ENCODE peak calls at places on chromosomes 5 and 9, in four cellular contexts. R, V, B and H are unnamed samples.

GRCh38 chr9:93675336-93676150 is 99.2 kb downstream of the PHF2 start:
- DNase-seq in R (no peak), V (peak), B (peak), H (no peak)

GRCh38 chr5:131710391-131710790 is 75.4 kb upstream of the RAPGEF6 start:
- DNase-seq in B (no peak), R (no peak), V (no peak), H (no peak)

GRCh38 chr9:37293664-37294524 is 128.6 kb upstream of the GRHPR start:
- DNase-seq in R (no peak), V (no peak), B (peak), H (no peak)

GRCh38 chr5:96582343-96582742 is 79.8 kb upstream of the CAST start:
- DNase-seq in V (no peak), R (no peak), B (peak), H (no peak)

GRCh38 chr9:87545858-87546257 is 48.2 kb downstream of the DAPK1 start:
- DNase-seq in B (no peak), V (no peak), R (no peak), H (no peak)

GRCh38 chr9:123414226-123414625 is 58.2 kb downstream of the CRB2 start:
- DNase-seq in V (no peak), B (no peak), R (no peak), H (no peak)

GRCh38 chr5:2135354-2135753 is 252.6 kb upstream of the IRX4 start:
- DNase-seq in R (no peak), B (no peak), V (no peak), H (no peak)

GRCh38 chr5:143177263-143177994 is 226.1 kb downstream of the NR3C1 start:
- DNase-seq in B (no peak), V (no peak), R (no peak), H (no peak)

GRCh38 chr9:107268560-107268959 is 14.5 kb upstream of the RAD23B start:
- DNase-seq in V (no peak), B (no peak), R (no peak), H (no peak)

GRCh38 chr5:100900142-100900795 is 2.8 kb downstream of the ST8SIA4 start:
- DNase-seq in B (no peak), V (peak), R (no peak), H (no peak)

GRCh38 chr5:132162945-132163344 is 64.7 kb downstream of the P4HA2 start:
- DNase-seq in B (no peak), V (no peak), R (no peak), H (no peak)

GRCh38 chr5:133952729-133953567 is 15.5 kb downstream of the C5orf15 start:
- DNase-seq in R (no peak), B (no peak), V (no peak), H (no peak)

GRCh38 chr9:99400184-99400731 is 178.2 kb downstream of the SEC61B start:
- DNase-seq in V (no peak), B (peak), R (no peak), H (no peak)

GRCh38 chr9:34457266-34458012 is 931 bp downstream of the FAM219A start:
- DNase-seq in V (peak), R (no peak), B (peak), H (peak)

GRCh38 chr5:124536333-124536732 is 210.1 kb downstream of the ZNF608 start:
- DNase-seq in B (no peak), R (peak), V (no peak), H (no peak)

GRCh38 chr9:82549174-82549821 is 513.6 kb downstream of the RASEF start:
- DNase-seq in B (no peak), R (peak), V (peak), H (no peak)

GRCh38 chr5:147234825-147235635 is at the start of gene STK32A:
- DNase-seq in V (peak), R (no peak), B (peak), H (no peak)

GRCh38 chr9:79799691-79800345 is 228.1 kb downstream of the TLE4 start:
- DNase-seq in V (no peak), B (no peak), R (peak), H (no peak)

GRCh38 chr5:133773247-133774202 is 161.2 kb upstream of the FSTL4 start:
- DNase-seq in R (no peak), V (no peak), B (no peak), H (no peak)

GRCh38 chr9:120925535-120926396 is 830 bp downstream of the TRAF1 start:
- DNase-seq in B (no peak), V (no peak), R (no peak), H (peak)

GRCh38 chr5:72387985-72388384 is 67.8 kb downstream of the PTCD2 start:
- DNase-seq in R (no peak), B (no peak), V (no peak), H (no peak)

GRCh38 chr9:109317979-109318671 is 2.7 kb downstream of the EPB41L4B start:
- DNase-seq in B (no peak), V (peak), R (no peak), H (no peak)

GRCh38 chr5:78109891-78110324 is 184.6 kb downstream of the AP3B1 start:
- DNase-seq in V (no peak), B (no peak), R (no peak), H (no peak)

GRCh38 chr5:40841068-40841805 is at the start of gene CARD6:
- DNase-seq in V (no peak), B (no peak), R (no peak), H (peak)

DNA sequence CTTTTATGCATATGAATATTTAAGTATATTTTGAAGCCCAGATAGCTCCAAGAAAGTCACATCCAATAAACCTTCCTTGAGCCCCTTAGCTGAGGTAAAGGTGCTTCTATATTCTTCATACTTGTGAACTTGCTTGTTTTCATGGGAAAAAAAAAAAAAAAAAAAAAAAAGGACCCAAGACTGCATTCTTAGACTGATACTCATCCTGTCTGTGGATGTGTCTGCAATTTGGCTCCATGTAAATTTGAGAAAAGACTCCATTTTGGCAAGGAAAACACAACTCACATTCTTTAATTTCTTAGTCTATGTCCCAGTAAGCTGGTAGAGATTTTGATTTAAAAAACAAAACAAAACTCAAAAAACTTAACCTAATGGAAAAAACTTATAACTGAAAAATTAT is 238.3 kb downstream of the FBXL17 start:
- DNase-seq in B (no peak), V (no peak), R (no peak), H (no peak)
- TF ChIP-seq FOXJ3 in B (no peak), V (no peak), R (no peak), H (no peak)

GRCh38 chr5:53035868-53036381 is 46.8 kb downstream of the ITGA2 start:
- DNase-seq in B (no peak), R (no peak), V (no peak), H (peak)
- TF ChIP-seq FOXJ3 in B (no peak), R (no peak), V (no peak), H (no peak)

DNA sequence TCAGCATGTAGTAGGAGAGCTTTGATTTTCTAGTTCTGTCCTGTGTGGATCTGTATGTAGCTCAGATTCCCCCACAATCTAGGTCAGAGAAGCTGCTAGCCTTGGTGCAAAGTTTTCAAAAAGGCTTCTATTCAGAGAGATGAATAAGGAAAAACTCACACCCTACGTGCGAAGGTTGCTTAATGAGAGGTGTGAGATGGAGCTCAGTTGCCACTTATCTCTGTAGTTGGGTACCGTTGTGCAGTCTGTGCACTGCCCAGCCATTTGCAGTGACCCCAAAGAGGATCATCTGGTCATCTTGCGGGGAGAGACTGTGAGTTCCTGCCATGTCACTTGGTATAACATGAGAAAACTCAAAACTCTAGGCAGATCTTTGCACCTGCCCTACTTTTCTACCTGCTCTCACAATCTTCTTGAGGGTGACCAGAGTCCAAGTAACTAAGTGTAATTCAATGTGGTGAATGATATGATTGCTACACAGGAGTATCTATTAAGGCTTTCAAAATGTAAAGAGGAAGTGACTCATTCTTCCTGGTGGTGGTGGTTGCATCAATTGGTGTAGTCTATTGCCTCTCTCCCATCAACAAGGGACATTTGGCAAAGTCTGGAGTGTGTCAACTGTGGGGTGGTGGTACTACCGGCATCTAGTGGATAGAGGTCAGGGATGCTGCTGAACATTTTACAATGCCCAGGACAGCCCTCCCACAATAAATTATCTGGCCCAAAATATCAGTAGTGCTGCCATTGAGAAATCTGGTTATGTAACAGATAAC is 65.2 kb downstream of the TMC1 start:
- DNase-seq in V (no peak), R (no peak), B (no peak), H (no peak)
- TF ChIP-seq FOXJ3 in V (no peak), R (no peak), B (no peak), H (no peak)

GRCh38 chr5:74092761-74093160 is 466.8 kb downstream of the ARHGEF28 start:
- DNase-seq in V (no peak), B (no peak), R (no peak), H (no peak)

GRCh38 chr5:74095871-74096270 is 469.9 kb downstream of the ARHGEF28 start:
- DNase-seq in B (no peak), V (no peak), R (no peak), H (no peak)

GRCh38 chr5:74093501-74093993 is 467.6 kb downstream of the ARHGEF28 start:
- DNase-seq in B (no peak), R (no peak), V (no peak), H (no peak)

GRCh38 chr5:74094779-74095108 is 468.7 kb downstream of the ARHGEF28 start:
- DNase-seq in B (no peak), V (no peak), R (no peak), H (no peak)

DNA sequence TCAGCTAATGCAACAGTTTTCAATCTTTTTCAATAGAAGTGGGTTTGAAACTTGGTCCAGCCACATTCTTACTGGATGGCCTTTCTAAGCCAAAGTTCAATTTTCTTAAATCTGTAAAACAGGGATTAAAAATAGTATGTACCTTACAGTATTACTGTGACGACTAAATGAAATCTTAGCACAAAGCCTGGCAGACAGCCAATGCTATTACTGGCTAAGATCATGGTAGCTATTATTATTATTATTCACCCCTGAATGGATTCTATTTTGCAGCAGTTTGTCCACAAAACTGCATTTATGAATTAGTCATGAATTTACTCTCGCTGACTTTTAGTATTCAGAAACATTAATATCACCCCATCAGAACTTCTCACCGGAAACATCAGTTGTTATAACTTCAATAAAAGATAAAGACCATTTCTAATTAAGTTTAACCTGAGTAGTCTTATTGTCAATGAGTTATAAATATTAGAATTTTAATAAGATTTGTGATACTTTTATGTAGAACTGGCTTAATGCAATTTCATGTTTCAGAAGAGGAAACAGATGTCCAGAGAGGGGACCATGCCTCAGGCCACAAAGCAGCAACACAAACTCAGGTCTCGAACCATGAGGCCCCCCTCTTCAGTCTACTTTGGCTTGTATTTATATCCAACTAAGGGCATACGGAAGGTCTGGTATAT is 468.2 kb downstream of the ARHGEF28 start:
- DNase-seq in R (no peak), B (peak), V (no peak), H (no peak)
- TF ChIP-seq FOXJ3 in R (no peak), B (no peak), V (no peak), H (no peak)

GRCh38 chr5:149561848-149562247 is 10.6 kb upstream of the CSNK1A1 start:
- DNase-seq in V (no peak), R (peak), B (peak), H (no peak)
- TF ChIP-seq FOXJ3 in V (no peak), R (no peak), B (no peak), H (no peak)

GRCh38 chr9:129313331-129313955 is 135.4 kb upstream of the IER5L start:
- DNase-seq in R (no peak), B (no peak), V (no peak), H (no peak)
- TF ChIP-seq FOXJ3 in R (no peak), B (no peak), V (no peak), H (no peak)

GRCh38 chr5:42494414-42494813 is 71.2 kb downstream of the GHR start:
- DNase-seq in V (no peak), R (no peak), B (no peak), H (no peak)

GRCh38 chr5:42496397-42497156 is 73.3 kb downstream of the GHR start:
- DNase-seq in B (no peak), R (no peak), V (no peak), H (no peak)

GRCh38 chr5:42498000-42498399 is 74.8 kb downstream of the GHR start:
- DNase-seq in V (no peak), B (no peak), R (no peak), H (no peak)

GRCh38 chr5:42492978-42493377 is 69.7 kb downstream of the GHR start:
- DNase-seq in V (no peak), B (no peak), R (no peak), H (no peak)

DNA sequence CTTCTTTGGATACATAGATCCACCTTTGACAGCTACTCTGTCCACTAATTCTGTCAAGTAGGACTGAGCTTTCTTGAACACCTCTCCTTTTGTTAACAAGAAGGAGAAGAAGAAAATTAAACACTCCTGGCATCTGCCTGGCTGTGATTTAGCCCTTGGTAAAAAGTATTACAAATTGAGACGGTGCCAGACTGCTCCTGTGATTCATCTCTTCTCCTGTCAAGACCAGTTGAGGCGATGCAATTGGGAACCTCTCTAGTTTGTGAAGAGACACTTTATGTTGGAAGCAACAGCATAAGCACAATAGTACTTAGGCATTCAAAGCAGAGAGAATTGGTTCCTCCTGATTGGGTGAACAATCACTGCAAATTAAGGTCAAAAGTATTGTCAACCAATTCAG is 72.7 kb downstream of the GHR start:
- DNase-seq in V (no peak), R (no peak), B (no peak), H (no peak)
- TF ChIP-seq FOXJ3 in V (no peak), R (no peak), B (no peak), H (no peak)

DNA sequence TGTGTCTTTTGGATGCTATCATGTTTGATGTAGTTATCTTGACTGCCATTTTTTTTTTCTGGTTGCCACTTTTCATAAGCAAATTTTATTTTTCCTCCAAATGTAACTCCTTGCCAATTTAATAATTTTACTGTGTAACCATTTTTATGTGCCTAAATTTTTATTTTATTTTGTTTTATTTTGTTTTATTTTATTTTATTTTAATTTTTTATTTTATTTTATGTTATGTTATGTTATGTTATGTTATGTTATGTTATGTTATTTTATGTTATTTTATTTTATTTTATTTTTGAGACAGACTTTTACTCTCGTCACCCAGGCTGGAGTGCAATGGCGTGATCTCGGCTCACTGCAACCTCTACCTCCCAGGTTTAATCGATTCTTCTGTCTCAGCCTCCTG is 107.8 kb upstream of the DHFR start:
- DNase-seq in B (no peak), V (no peak), R (no peak), H (no peak)
- TF ChIP-seq FOXJ3 in B (no peak), V (no peak), R (no peak), H (no peak)

DNA sequence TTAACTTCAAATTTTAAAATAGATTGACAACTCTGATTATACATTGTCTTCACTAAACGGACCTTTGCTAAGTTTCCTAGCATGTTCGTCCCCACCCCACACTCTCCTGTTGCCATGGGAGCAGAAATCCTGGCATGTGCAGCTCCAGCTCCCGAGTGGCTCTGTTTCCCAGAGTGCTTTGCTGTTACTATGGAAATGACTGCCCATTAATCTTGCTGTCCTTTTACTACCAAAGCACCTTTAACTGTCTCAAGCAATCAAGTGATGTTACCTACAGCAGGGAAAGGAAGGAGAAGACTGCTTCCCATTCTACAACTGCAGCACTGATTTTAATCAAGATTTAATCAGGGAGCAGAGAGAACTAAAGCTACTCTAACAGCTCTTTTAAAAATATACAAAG is 212.0 kb upstream of the KIF2A start:
- DNase-seq in B (peak), V (no peak), R (no peak), H (no peak)
- TF ChIP-seq FOXJ3 in B (no peak), V (no peak), R (no peak), H (no peak)

DNA sequence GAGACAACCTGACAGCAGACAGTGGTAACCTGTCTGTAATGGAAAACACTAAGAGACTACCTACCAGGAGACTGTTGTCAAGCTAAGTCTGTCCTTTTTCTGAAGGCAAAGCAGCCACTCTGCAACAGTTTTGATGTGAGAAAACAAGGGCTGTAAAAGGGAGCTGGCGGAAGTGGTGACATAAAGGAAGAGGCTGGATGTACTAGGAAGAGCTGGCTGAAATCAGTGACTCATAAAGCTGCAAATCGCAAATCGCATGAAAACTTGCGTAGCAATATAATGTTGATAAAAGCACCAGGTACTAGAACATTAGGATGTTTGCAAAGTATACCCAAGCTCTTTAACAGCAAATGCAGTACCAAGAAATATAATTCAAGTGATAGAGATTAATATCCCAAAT is 1.4 kb downstream of the NSUN2 start:
- DNase-seq in R (no peak), B (no peak), V (no peak), H (no peak)
- TF ChIP-seq FOXJ3 in R (no peak), B (no peak), V (no peak), H (no peak)